ENCODE peak calls at places on chromosomes 13 and 19, in eight cellular contexts. V is neural progenitor cell, S is fibroblast of lung, X is GM23248, N is GM12878, K is astrocyte, C is HCT116, B is endothelial cell of umbilical vein. J is an unnamed sample.

GRCh38 chr13:99751517-99752199 is 219.9 kb downstream of the ZIC5 start:
- DNase-seq in C (no peak), V (no peak), N (no peak), B (no peak), K (no peak), S (no peak), X (no peak), J (no peak)

GRCh38 chr19:12792048-12792852 is 964 bp downstream of the JUNB start:
- DNase-seq in X (peak; percentile 77), N (no peak), S (peak; percentile 67), K (no peak), B (peak; percentile 43), V (peak; percentile 76), C (no peak), J (no peak)

GRCh38 chr13:30830638-30830965 is 75.5 kb upstream of the MEDAG start:
- DNase-seq in V (no peak), X (peak; percentile 57), N (no peak), K (no peak), S (no peak), B (no peak), C (peak; percentile 66), J (no peak)

GRCh38 chr13:104833221-104833620 is 1702.2 kb downstream of the EFNB2 start:
- DNase-seq in C (no peak), K (no peak), V (peak; percentile 7), S (no peak), X (no peak), N (no peak), B (no peak), J (no peak)

GRCh38 chr19:1856345-1856697 is 7.1 kb downstream of the KLF16 start:
- DNase-seq in K (no peak), N (no peak), C (no peak), B (no peak), V (no peak), X (peak; percentile 23), S (no peak), J (no peak)

GRCh38 chr13:75666646-75667351 is 30.7 kb downstream of the LMO7 start:
- DNase-seq in K (peak; percentile 70), S (peak; percentile 57), X (peak; percentile 58), N (no peak), V (no peak), C (no peak), B (no peak), J (no peak)

GRCh38 chr19:15199652-15200574 is 882 bp downstream of the NOTCH3 start:
- DNase-seq in B (no peak), V (peak; percentile 95), X (peak; percentile 69), N (no peak), C (no peak), S (no peak), K (no peak), J (no peak)

GRCh38 chr13:23271331-23271730 is 90.6 kb downstream of the SGCG start:
- DNase-seq in B (no peak), N (no peak), V (no peak), S (no peak), X (no peak), K (no peak), C (no peak), J (no peak)

GRCh38 chr19:50415661-50416033 is 3.1 kb upstream of the SPIB start:
- DNase-seq in K (no peak), B (no peak), C (no peak), X (no peak), S (no peak), N (peak; percentile 68), V (no peak), J (no peak)

GRCh38 chr13:33976965-33977364 is 159.0 kb downstream of the RFC3 start:
- DNase-seq in X (no peak), B (no peak), C (no peak), V (no peak), N (no peak), S (no peak), K (no peak), J (no peak)

GRCh38 chr13:24986826-24987225 is 109.1 kb upstream of the PABPC3 start:
- DNase-seq in X (no peak), N (no peak), C (no peak), V (no peak), K (no peak), B (no peak), S (no peak), J (no peak)

GRCh38 chr19:47608908-47609879 is at the start of gene BICRA:
- DNase-seq in N (no peak), K (peak; percentile 38), S (peak; percentile 82), X (peak; percentile 94), C (no peak), B (peak; percentile 62), V (peak; percentile 95), J (no peak)

GRCh38 chr19:53659292-53659691 is 27.5 kb downstream of the DPRX start:
- DNase-seq in C (no peak), X (peak; percentile 9), V (peak; percentile 80), N (no peak), S (no peak), K (no peak), B (no peak), J (no peak)

GRCh38 chr19:44891016-44891882 is at the start of gene TOMM40:
- DNase-seq in C (no peak), V (peak; percentile 100), B (no peak), X (peak; percentile 100), K (peak; percentile 98), N (no peak), S (no peak), J (no peak)

GRCh38 chr19:18789883-18790565 is 1.1 kb downstream of the COMP start:
- DNase-seq in K (no peak), S (no peak), C (no peak), B (no peak), V (peak; percentile 87), N (no peak), X (peak; percentile 59), J (no peak)

GRCh38 chr19:18789422-18789832 is 1.7 kb downstream of the COMP start:
- DNase-seq in X (no peak), C (no peak), V (no peak), N (no peak), K (no peak), S (no peak), B (no peak), J (no peak)

GRCh38 chr19:18791315-18791678 is 192 bp upstream of the COMP start:
- DNase-seq in N (no peak), B (no peak), S (no peak), V (no peak), X (no peak), C (no peak), K (no peak), J (no peak)

GRCh38 chr19:18790566-18791314 is at the start of gene COMP:
- DNase-seq in N (no peak), B (no peak), X (peak; percentile 43), S (no peak), K (no peak), V (peak; percentile 45), C (no peak), J (no peak)

DNA sequence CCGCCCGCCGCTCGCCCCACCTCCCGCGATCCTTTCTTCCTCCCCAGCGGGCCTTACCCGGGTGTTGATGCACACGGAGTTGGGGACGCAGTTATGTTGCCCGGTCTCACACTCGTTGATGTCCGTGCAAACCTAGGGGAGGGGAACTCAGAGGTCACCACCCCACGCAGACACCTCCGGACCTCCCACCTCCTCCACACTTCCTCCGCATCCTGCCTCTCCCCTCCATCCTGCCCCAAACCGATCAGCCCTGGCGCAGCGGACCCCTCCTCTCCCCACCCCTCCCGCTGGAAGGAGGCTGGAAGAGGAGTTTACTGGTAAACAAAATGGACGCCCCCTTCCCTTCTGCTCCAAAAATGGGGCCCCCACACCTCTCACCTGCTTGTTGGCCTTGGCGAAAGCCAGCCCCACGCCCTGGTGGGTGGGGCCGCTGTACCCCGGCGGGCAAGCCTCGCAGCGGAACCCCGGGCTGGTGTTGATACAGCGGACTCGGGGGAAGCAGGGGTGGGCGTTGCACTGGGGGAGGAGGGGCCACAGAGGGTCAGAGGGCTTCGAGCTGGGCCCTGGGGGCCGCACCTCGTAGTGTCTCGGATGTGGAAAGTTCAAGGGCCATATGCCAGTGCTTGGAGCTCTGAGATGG is 2.2 kb downstream of the COMP start:
- DNase-seq in B (no peak), S (no peak), X (no peak), C (no peak), N (no peak), V (no peak), K (no peak), J (no peak)
- TF ChIP-seq EZH2 in B (peak; percentile 92), S (peak; percentile 99), X (no peak), C (no peak), N (no peak), V (peak; percentile 99), K (peak; percentile 92), J (no peak)

DNA sequence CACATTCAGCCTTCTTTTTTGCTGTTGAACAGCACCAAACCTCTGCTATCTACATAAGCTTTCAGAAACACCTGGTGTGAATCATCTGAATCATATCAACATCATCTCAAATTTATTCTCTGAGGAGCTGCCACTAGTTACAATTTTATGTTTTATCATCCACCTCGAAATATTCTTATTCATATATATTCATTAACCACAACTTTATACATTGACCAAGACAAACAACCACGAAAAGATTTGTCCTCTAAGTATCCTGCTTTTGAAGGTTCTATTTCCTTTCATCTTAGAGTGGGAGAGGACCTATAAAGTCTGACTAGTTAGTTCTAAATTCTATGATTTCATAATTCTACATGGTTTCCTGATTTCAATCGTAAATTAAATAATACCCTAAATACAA is 18.9 kb downstream of the ESD start:
- DNase-seq in K (peak; percentile 16), V (no peak), S (no peak), N (no peak), X (peak; percentile 14), C (no peak), B (no peak), J (no peak)
- H3K9me3 ChIP-seq in K (no peaks in the 10 kb centered on the region), V (no peaks in the 10 kb centered on the region), S (no peaks in the 10 kb centered on the region), N (no peaks in the 10 kb centered on the region), X (no peaks in the 10 kb centered on the region), C (no peaks in the 10 kb centered on the region), B (no peaks in the 10 kb centered on the region), J (no peaks in the 10 kb centered on the region)

GRCh38 chr13:44058067-44058466 is 178.4 kb downstream of the LACC1 start:
- DNase-seq in V (no peak), N (no peak), C (no peak), S (no peak), X (no peak), B (no peak), K (no peak), J (no peak)
- TF ChIP-seq EZH2 in V (no peak), N (no peak), C (no peak), S (no peak), X (no peak), B (no peak), K (no peak), J (no peak)

DNA sequence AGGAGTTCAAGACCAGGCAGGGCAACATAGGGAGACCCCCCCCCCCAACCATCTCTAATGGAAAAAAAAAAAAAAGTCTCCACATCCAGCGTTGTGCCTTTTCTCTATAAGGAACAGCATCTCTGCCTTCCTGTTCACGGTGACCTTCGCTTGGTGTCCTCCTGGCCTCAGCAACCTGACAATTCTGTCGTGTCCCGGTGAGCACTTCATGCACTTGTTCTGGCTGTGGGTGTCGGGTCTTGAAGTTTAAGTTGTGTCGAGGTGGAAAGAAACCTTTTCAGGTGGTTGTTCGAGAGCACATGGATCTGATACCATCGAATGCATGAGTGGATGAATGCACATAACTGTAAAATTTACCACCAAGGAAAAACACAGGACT is 594 bp downstream of the ZNF559 start:
- DNase-seq in N (no peak), C (no peak), X (no peak), K (no peak), S (no peak), V (no peak), B (no peak), J (no peak)
- H3K9me3 ChIP-seq in N (peaks cover 6% of the 10 kb centered on the region), C (peaks cover 11% of the 10 kb centered on the region), X (peaks cover 3% of the 10 kb centered on the region), K (peaks cover 6% of the 10 kb centered on the region), S (no peaks in the 10 kb centered on the region), V (peaks cover 22% of the 10 kb centered on the region), B (no peaks in the 10 kb centered on the region), J (peaks cover 6% of the 10 kb centered on the region)

GRCh38 chr19:29525901-29526729 is at the start of gene VSTM2B:
- DNase-seq in B (no peak), V (peak; percentile 73), S (no peak), C (no peak), N (no peak), K (no peak), X (no peak), J (no peak)
- TF ChIP-seq EZH2 in B (peak; percentile 85), V (peak; percentile 19), S (peak; percentile 68), C (no peak), N (no peak), K (no peak), X (peak; percentile 52), J (no peak)

J was measured in SK-N-MC.